ENCODE peak calls at places on chromosomes 11 and 22, in five cellular contexts. W is IMR-90, B is GM12878, R is K562, K is SK-N-SH. Q is an unnamed sample.

GRCh38 chr11:65290448-65291165 is 24.1 kb upstream of the CDC42EP2 start:
- DNase-seq in W (peak; percentile 100), B (peak; percentile 69), R (peak; percentile 34), K (no peak), Q (no peak)

GRCh38 chr22:49026476-49027121 is 801.1 kb downstream of the BRD1 start:
- DNase-seq in W (no peak), B (no peak), R (no peak), K (peak; percentile 62), Q (no peak)

GRCh38 chr11:70482529-70482917 is 84.2 kb downstream of the CTTN start:
- DNase-seq in W (peak; percentile 11), B (no peak), R (no peak), K (no peak), Q (no peak)

GRCh38 chr22:24282401-24282800 is 11.8 kb downstream of the SPECC1L start:
- DNase-seq in W (no peak), B (no peak), R (no peak), K (no peak), Q (no peak)

GRCh38 chr22:42699281-42699681 is 21.4 kb downstream of the A4GALT start:
- DNase-seq in W (no peak), B (no peak), R (no peak), K (no peak), Q (no peak)

GRCh38 chr11:11701070-11701469 is 79.3 kb upstream of the GALNT18 start:
- DNase-seq in W (peak; percentile 24), B (no peak), R (no peak), K (no peak), Q (no peak)

GRCh38 chr11:122869622-122870021 is 12.9 kb upstream of the JHY start:
- DNase-seq in W (no peak), B (no peak), R (no peak), K (no peak), Q (no peak)

GRCh38 chr11:115930886-115931537 is 426.8 kb upstream of the CADM1 start:
- DNase-seq in W (no peak), B (no peak), R (no peak), K (no peak), Q (no peak)

GRCh38 chr11:103892603-103893002 is 143.8 kb upstream of the DDI1 start:
- DNase-seq in W (peak; percentile 83), B (no peak), R (no peak), K (no peak), Q (no peak)

GRCh38 chr11:115623021-115623451 is 118.8 kb upstream of the CADM1 start:
- DNase-seq in W (peak; percentile 100), B (no peak), R (no peak), K (no peak), Q (peak; percentile 15)

GRCh38 chr22:32723632-32724031 is 77.9 kb upstream of the TIMP3 start:
- DNase-seq in W (peak; percentile 96), B (peak; percentile 25), R (no peak), K (no peak), Q (no peak)

GRCh38 chr11:64875369-64876225 is 2.8 kb downstream of the EHD1 start:
- DNase-seq in W (no peak), B (no peak), R (no peak), K (no peak), Q (no peak)

GRCh38 chr11:103619480-103619879 is 417.0 kb upstream of the DDI1 start:
- DNase-seq in W (no peak), B (no peak), R (no peak), K (no peak), Q (no peak)

GRCh38 chr11:12177739-12178338 is 67.4 kb downstream of the MICAL2 start:
- DNase-seq in W (peak; percentile 71), B (no peak), R (no peak), K (no peak), Q (no peak)

GRCh38 chr22:30205281-30206115 is 41.1 kb downstream of the LIF start:
- DNase-seq in W (peak; percentile 100), B (no peak), R (no peak), K (peak; percentile 48), Q (peak; percentile 40)

GRCh38 chr11:123429851-123430735 is at the start of gene GRAMD1B:
- DNase-seq in W (peak; percentile 90), B (no peak), R (no peak), K (peak; percentile 87), Q (no peak)

GRCh38 chr11:114296190-114296978 is at the start of gene NNMT:
- DNase-seq in W (peak; percentile 97), B (no peak), R (peak; percentile 30), K (no peak), Q (no peak)

GRCh38 chr11:35981581-35981980 is 37.7 kb downstream of the LDLRAD3 start:
- DNase-seq in W (no peak), B (no peak), R (no peak), K (no peak), Q (no peak)

GRCh38 chr11:20397281-20397680 is 9.8 kb downstream of the PRMT3 start:
- DNase-seq in W (peak; percentile 57), B (no peak), R (peak; percentile 18), K (peak; percentile 42), Q (peak; percentile 35)

GRCh38 chr22:36383110-36383581 is 4.6 kb downstream of the MYH9 start:
- DNase-seq in W (peak; percentile 94), B (peak; percentile 89), R (no peak), K (no peak), Q (no peak)

GRCh38 chr11:17594686-17595192 is 47.7 kb downstream of the OTOG start:
- DNase-seq in W (no peak), B (no peak), R (no peak), K (no peak), Q (no peak)

GRCh38 chr22:25111579-25112517 is 87.8 kb upstream of the CRYBB3 start:
- DNase-seq in W (no peak), B (no peak), R (peak; percentile 13), K (peak; percentile 51), Q (no peak)

GRCh38 chr11:88439356-88439755 is 101.8 kb upstream of the CTSC start:
- DNase-seq in W (no peak), B (no peak), R (no peak), K (no peak), Q (no peak)

GRCh38 chr22:27992294-27993165 is 73.5 kb upstream of the PITPNB start:
- DNase-seq in W (no peak), B (no peak), R (no peak), K (no peak), Q (no peak)

GRCh38 chr11:78074756-78075155 is 4.9 kb downstream of the NDUFC2 start:
- DNase-seq in W (no peak), B (no peak), R (peak; percentile 31), K (peak; percentile 41), Q (no peak)
- H4K20me1 ChIP-seq in W (peaks cover 40% of the 10 kb centered on the region), B (peaks cover 7% of the 10 kb centered on the region), R (peaks cover 9% of the 10 kb centered on the region), K (peaks cover 23% of the 10 kb centered on the region), Q (peaks cover 36% of the 10 kb centered on the region)

GRCh38 chr11:6604081-6604626 is 580 bp downstream of the ILK start:
- DNase-seq in W (peak; percentile 70), B (no peak), R (peak; percentile 29), K (peak; percentile 73), Q (peak; percentile 64)

GRCh38 chr11:6608011-6608410 is 4.0 kb downstream of the TAF10 start:
- DNase-seq in W (no peak), B (no peak), R (no peak), K (no peak), Q (no peak)

GRCh38 chr11:6608726-6609501 is 3.1 kb downstream of the TAF10 start:
- DNase-seq in W (no peak), B (no peak), R (no peak), K (no peak), Q (no peak)

GRCh38 chr11:6607190-6607635 is 3.6 kb downstream of the ILK start:
- DNase-seq in W (no peak), B (no peak), R (no peak), K (no peak), Q (no peak)

DNA sequence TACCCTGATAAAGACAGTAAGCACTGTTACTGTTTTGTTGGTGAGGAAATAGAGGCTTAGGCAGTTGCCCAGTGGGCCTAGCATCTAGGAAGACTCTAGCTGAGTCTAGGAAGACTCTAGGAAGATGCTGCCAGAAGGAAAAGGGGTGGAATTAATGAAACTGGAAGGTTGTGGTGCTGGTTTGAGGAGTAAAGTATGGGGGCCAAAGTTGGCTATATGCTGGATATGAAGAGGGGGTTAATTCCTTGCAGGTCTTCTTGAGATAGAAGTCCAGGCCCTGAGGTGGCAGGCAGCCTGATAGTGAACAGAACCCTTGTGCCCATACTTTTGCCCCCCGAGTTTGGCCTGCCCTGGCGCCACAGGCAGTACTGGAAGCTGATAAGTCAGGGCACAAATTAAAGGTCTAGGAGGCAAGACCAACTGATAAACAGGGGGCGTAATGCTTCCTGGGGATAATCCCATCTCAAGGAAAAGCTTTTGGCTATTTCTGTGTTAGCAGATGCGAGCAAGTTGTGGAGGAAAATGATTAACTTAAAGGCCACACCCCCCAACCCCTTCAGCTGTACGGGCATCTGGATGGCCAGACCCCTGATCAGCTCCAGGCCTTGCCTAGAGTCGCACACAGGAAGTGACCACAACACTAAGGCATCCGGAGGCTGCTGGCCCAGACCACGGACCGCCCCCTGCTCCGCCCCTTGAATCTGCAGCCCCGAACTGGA is 3.1 kb downstream of the ILK start:
- DNase-seq in W (peak; percentile 95), B (no peak), R (peak; percentile 70), K (peak; percentile 91), Q (peak; percentile 97)
- TF ChIP-seq MXI1 in W (peak; percentile 57), B (no peak), R (no peak), K (no peak), Q (peak; percentile 69)

GRCh38 chr11:1001682-1002081 is 34.8 kb downstream of the MUC6 start:
- DNase-seq in W (no peak), B (no peak), R (no peak), K (no peak), Q (no peak)

GRCh38 chr11:1002091-1002984 is 34.2 kb downstream of the MUC6 start:
- DNase-seq in W (no peak), B (no peak), R (no peak), K (no peak), Q (no peak)

GRCh38 chr11:1000357-1000982 is 36.0 kb downstream of the MUC6 start:
- DNase-seq in W (no peak), B (no peak), R (no peak), K (no peak), Q (no peak)

GRCh38 chr11:1005913-1006312 is 30.6 kb downstream of the MUC6 start:
- DNase-seq in W (no peak), B (no peak), R (no peak), K (peak; percentile 60), Q (no peak)

DNA sequence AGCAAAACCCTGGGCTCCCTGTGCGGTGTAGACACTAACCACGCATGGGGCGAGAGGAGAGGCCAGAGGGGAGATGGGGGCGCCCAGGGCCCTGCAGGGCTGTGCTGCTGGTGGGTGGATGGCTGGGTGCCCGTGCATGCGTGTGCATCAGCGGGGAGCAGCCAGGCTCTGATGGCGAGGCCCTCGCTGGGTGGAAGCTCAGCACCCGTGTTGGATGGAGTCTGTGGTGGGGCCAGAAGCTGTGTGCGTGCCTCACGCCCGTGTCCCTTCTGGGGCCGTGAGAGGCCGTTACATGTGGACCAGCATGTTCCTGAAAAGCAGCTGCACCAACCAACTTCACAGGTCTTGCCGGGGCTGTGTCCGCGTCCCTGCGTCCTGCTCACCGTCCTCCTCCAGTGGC is 33.4 kb downstream of the MUC6 start:
- DNase-seq in W (no peak), B (no peak), R (no peak), K (no peak), Q (no peak)
- H4K20me1 ChIP-seq in W (peaks cover 34% of the 10 kb centered on the region), B (no peaks in the 10 kb centered on the region), R (no peaks in the 10 kb centered on the region), K (no peaks in the 10 kb centered on the region), Q (peaks cover 4% of the 10 kb centered on the region)

DNA sequence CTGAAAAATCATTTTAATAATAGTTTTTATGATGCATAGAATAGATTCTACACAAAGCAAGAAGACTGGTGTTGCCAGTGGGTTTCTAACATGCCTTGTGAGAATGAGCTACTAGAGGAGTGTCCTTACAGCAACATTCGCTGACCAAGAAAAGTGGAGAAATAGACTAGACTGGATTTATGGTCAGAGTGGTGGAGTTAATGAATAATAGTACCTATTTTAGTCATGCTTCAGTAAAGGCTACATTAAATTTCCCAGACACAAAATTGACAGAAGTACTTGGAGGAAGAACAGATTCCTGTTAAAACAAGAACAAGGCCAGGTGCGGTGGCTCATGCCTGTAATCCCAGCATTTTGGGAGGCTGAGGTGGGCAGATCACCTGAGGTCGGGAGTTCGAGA is 539.2 kb downstream of the ETS1 start:
- DNase-seq in W (no peak), B (no peak), R (no peak), K (no peak), Q (no peak)
- TF ChIP-seq MXI1 in W (no peak), B (no peak), R (no peak), K (no peak), Q (no peak)